ENCODE peak calls at places on chromosomes 1 and 21, in eight cellular contexts. Q is CD8-positive, alpha-beta T cell; D is naive thymus-derived CD4-positive, alpha-beta T cell; Y is astrocyte; R is tibial nerve; U is dorsolateral prefrontal cortex; J is heart right ventricle; E is aorta. S is an unnamed sample.

GRCh38 chr1:96865731-96866684 is 144.4 kb downstream of the PTBP2 start:
- DNase-seq in E (no peak), J (no peak), D (no peak), Q (no peak), R (no peak), U (no peak), Y (peak; percentile 95), S (no peak)

GRCh38 chr1:38169121-38169520 is 122.5 kb upstream of the POU3F1 start:
- DNase-seq in Q (no peak), D (no peak), R (no peak), J (no peak), U (no peak), E (no peak), Y (no peak), S (no peak)

GRCh38 chr1:93844262-93845045 is 34.6 kb downstream of the DNTTIP2 start:
- DNase-seq in E (no peak), J (no peak), R (no peak), Q (peak; percentile 38), U (no peak), Y (peak; percentile 74), D (peak; percentile 65), S (no peak)

GRCh38 chr1:26094677-26095383 is 16.8 kb upstream of the PDIK1L start:
- DNase-seq in R (no peak), D (no peak), U (no peak), Y (no peak), J (peak; percentile 52), E (peak; percentile 75), Q (no peak), S (peak; percentile 79)

GRCh38 chr1:82920418-82921248 is 1078.3 kb downstream of the TTLL7 start:
- DNase-seq in J (no peak), R (no peak), U (no peak), Y (peak; percentile 10), E (no peak), Q (no peak), D (no peak), S (no peak)

GRCh38 chr1:14812189-14812588 is 213.7 kb downstream of the KAZN start:
- DNase-seq in U (no peak), D (no peak), R (no peak), Y (no peak), E (no peak), J (no peak), Q (no peak), S (no peak)

GRCh38 chr1:237032029-237032428 is 10.0 kb upstream of the RYR2 start:
- DNase-seq in J (no peak), R (no peak), E (no peak), Y (no peak), D (no peak), U (no peak), Q (no peak), S (no peak)

GRCh38 chr1:156684227-156684782 is 7.1 kb upstream of the NES start:
- DNase-seq in J (no peak), Q (no peak), Y (no peak), R (no peak), U (no peak), E (no peak), D (peak; percentile 31), S (no peak)

GRCh38 chr21:18661842-18662241 is 258.3 kb upstream of the TMPRSS15 start:
- DNase-seq in Y (no peak), D (no peak), Q (no peak), J (no peak), U (no peak), E (no peak), R (no peak), S (no peak)

GRCh38 chr1:178310685-178311105 is 186.1 kb downstream of the CLEC20A start:
- DNase-seq in J (no peak), Q (no peak), D (peak; percentile 22), E (no peak), Y (peak; percentile 65), R (no peak), U (no peak), S (no peak)

GRCh38 chr1:87327362-87328120 is 1.1 kb upstream of the LMO4 start:
- DNase-seq in D (no peak), J (no peak), R (no peak), Q (no peak), E (no peak), U (no peak), Y (no peak), S (no peak)
- H3K27ac ChIP-seq in D (peak overlapping the region; percentile 69), J (peak overlapping the region; percentile 97), R (peak overlapping the region; percentile 99), Q (peak overlapping the region; percentile 17), E (peak overlapping the region; percentile 99), U (peak overlapping the region; percentile 98), Y (peak overlapping the region; percentile 85), S (peak overlapping the region; percentile 95)

GRCh38 chr1:66505671-66506392 is 28.1 kb upstream of the SGIP1 start:
- DNase-seq in E (no peak), D (no peak), Q (no peak), J (no peak), Y (peak; percentile 90), R (no peak), U (no peak), S (peak; percentile 46)

GRCh38 chr1:66502084-66502483 is 31.9 kb upstream of the SGIP1 start:
- DNase-seq in R (no peak), E (no peak), Y (no peak), U (no peak), J (no peak), Q (no peak), D (no peak), S (no peak)

GRCh38 chr1:66506991-66507390 is 27.0 kb upstream of the SGIP1 start:
- DNase-seq in Y (no peak), U (no peak), E (no peak), D (no peak), J (no peak), Q (no peak), R (no peak), S (no peak)

GRCh38 chr1:66506393-66506687 is 27.6 kb upstream of the SGIP1 start:
- DNase-seq in D (no peak), Y (no peak), U (no peak), Q (no peak), J (no peak), E (no peak), R (no peak), S (no peak)

GRCh38 chr1:66503841-66504470 is 30.0 kb upstream of the SGIP1 start:
- DNase-seq in E (no peak), Q (no peak), J (no peak), Y (peak; percentile 40), R (no peak), U (no peak), D (peak; percentile 7), S (peak; percentile 39)
- H3K4me3 ChIP-seq in E (no peak overlapping the region), Q (no peak overlapping the region), J (no peak overlapping the region), Y (no peak overlapping the region), R (no peak overlapping the region), U (no peak overlapping the region), D (no peak overlapping the region), S (no peak overlapping the region)

GRCh38 chr1:23421343-23421742 is 3.2 kb downstream of the TCEA3 start:
- DNase-seq in Y (no peak), U (no peak), J (no peak), Q (no peak), D (no peak), R (no peak), E (no peak), S (no peak)
- H3K27me3 ChIP-seq in Y (no peaks in the 10 kb centered on the region), U (no peaks in the 10 kb centered on the region), J (no peaks in the 10 kb centered on the region), Q (no peaks in the 10 kb centered on the region), D (no peaks in the 10 kb centered on the region), R (no peaks in the 10 kb centered on the region), E (no peaks in the 10 kb centered on the region), S (no peaks in the 10 kb centered on the region)

GRCh38 chr1:8711873-8712412 is 105.5 kb downstream of the RERE start:
- DNase-seq in U (no peak), J (no peak), Q (no peak), Y (no peak), R (no peak), D (no peak), E (no peak), S (no peak)
- H3K27ac ChIP-seq in U (peak overlapping the region; percentile 85), J (peak overlapping the region; percentile 61), Q (no peak overlapping the region), Y (peak overlapping the region; percentile 90), R (peak overlapping the region; percentile 78), D (no peak overlapping the region), E (no peak overlapping the region), S (no peak overlapping the region)

DNA sequence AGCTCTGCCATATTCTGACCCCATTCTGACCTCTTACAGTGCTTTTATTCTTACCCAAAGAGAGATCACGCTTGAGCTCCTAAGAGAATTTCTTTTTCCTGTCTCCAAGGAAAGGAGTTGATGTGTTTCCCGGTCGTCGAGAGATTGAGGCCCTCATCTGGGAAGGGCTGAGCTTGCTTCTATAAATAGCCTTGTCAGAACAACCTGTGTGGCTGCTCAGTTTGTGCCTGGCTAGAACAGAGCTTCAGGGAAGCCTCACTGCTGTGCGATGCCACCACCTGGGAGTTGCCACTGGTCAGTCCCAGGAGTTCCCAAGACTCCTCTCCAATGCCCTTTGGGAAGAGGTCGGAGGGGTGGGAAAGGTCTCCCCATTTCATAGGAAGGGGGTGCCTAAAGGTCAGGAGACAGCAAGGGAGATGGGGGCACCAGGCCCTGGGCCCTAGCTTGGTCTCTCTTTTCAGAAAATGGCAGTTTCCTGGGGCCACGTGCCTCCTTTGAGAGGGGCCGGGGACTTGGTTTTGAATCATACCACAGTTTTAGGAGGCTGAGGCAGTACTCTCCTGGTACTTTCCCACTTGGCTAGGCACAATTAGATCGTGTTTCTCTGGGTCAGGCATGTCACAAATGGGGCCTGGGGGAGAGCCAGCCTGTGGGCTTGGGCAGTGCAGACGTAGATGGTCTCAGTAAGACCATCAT is 52.1 kb downstream of the EIF2D start:
- DNase-seq in Y (no peak), J (no peak), Q (no peak), R (no peak), D (no peak), U (no peak), E (no peak), S (no peak)
- H3K4me3 ChIP-seq in Y (no peak overlapping the region), J (no peak overlapping the region), Q (peak overlapping the region; percentile 94), R (no peak overlapping the region), D (peak overlapping the region; percentile 90), U (no peak overlapping the region), E (no peak overlapping the region), S (no peak overlapping the region)

DNA sequence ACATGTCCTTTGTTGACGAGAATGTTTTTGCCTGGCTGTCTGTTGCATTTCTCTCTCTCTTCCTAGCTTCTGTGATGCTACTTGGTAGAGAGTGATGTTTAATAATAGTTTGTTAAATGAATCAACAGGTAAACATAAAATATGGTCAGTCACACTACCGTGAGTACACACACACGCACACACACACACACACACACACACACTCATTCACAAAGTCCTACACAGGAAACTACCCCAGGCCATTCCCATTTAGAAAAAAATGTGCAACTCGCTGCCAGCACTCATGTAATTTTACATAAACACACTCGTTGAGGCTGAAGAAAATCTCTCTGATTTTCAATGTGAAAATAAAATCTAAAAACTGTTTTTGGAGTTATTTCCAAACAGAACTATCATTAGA is 38.7 kb downstream of the RUNX1 start:
- DNase-seq in Q (no peak), U (no peak), E (no peak), D (no peak), R (no peak), J (no peak), Y (no peak), S (no peak)
- H3K27me3 ChIP-seq in Q (no peaks in the 10 kb centered on the region), U (no peaks in the 10 kb centered on the region), E (no peaks in the 10 kb centered on the region), D (no peaks in the 10 kb centered on the region), R (no peaks in the 10 kb centered on the region), J (peaks cover 10% of the 10 kb centered on the region), Y (no peaks in the 10 kb centered on the region), S (no peaks in the 10 kb centered on the region)

DNA sequence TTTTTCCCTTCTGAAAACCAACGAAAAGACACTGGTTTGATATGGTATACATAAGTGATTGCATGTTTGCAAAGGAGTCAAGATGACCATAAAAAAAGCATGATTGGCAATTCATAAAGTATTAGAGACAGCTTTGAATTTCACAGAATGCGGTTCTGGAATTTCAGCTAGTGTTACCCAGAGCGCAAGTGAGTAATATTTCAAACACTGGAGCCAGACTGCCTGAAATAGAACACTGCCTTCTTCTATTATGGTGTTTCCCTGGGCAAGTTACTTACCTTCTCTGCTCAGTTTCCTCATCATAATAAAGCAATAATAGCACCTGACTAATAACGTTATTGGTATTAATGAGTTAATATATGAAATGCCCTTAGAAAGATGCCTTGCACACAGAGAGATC is 54.7 kb downstream of the NEGR1 start:
- DNase-seq in R (no peak), E (no peak), J (no peak), Y (no peak), U (no peak), D (no peak), Q (no peak), S (no peak)
- H3K27ac ChIP-seq in R (no peak overlapping the region), E (no peak overlapping the region), J (no peak overlapping the region), Y (no peak overlapping the region), U (peak overlapping the region; percentile 53), D (no peak overlapping the region), Q (no peak overlapping the region), S (no peak overlapping the region)

S was measured in right cardiac atrium.